ENCODE peak calls at places on chromosomes 16 and 17, in seven cellular contexts. K is colonic mucosa; F is progenitor cell of endocrine pancreas; H is left lung; G is CD4-positive, alpha-beta T cell; W is adrenal gland; E is HCT116. C is an unnamed sample.

GRCh38 chr17:52134641-52135040 is 23.9 kb downstream of the CA10 start:
- DNase-seq in K (no peak), F (no peak), H (no peak), G (no peak), W (no peak), E (no peak), C (no peak)

GRCh38 chr17:57946798-57947358 is 8.3 kb downstream of the CUEDC1 start:
- DNase-seq in K (peak; percentile 72), F (no peak), H (no peak), G (no peak), W (peak; percentile 81), E (no peak), C (peak; percentile 83)

GRCh38 chr17:76268015-76268749 is 3.0 kb downstream of the UBALD2 start:
- DNase-seq in K (peak; percentile 77), F (no peak), H (peak; percentile 94), G (peak; percentile 78), W (peak; percentile 82), E (no peak), C (peak; percentile 92)

GRCh38 chr16:68642436-68643064 is 2.6 kb upstream of the CDH3 start:
- DNase-seq in K (no peak), F (peak; percentile 33), H (peak; percentile 86), G (no peak), W (no peak), E (no peak), C (no peak)

GRCh38 chr17:1562178-1562643 is 381 bp downstream of the PITPNA start:
- DNase-seq in K (peak; percentile 41), F (peak; percentile 35), H (peak; percentile 92), G (no peak), W (no peak), E (no peak), C (peak; percentile 49)

GRCh38 chr16:426906-427249 is 1.4 kb downstream of the RAB11FIP3 start:
- DNase-seq in K (no peak), F (no peak), H (peak; percentile 69), G (no peak), W (no peak), E (no peak), C (no peak)

GRCh38 chr16:88502371-88502770 is 49.3 kb downstream of the ZFPM1 start:
- DNase-seq in K (no peak), F (no peak), H (no peak), G (no peak), W (no peak), E (no peak), C (no peak)

GRCh38 chr17:21689604-21690003 is 2.7 kb upstream of the KCNJ18 start:
- DNase-seq in K (no peak), F (no peak), H (peak; percentile 75), G (no peak), W (peak; percentile 78), E (peak; percentile 15), C (no peak)

GRCh38 chr17:63645775-63646491 is 23.7 kb downstream of the MAP3K3 start:
- DNase-seq in K (no peak), F (no peak), H (no peak), G (no peak), W (no peak), E (no peak), C (no peak)

GRCh38 chr16:64269756-64270155 is 852.1 kb downstream of the CDH11 start:
- DNase-seq in K (no peak), F (no peak), H (no peak), G (no peak), W (no peak), E (no peak), C (no peak)

GRCh38 chr16:21100447-21100846 is 50.2 kb downstream of the DNAH3 start:
- DNase-seq in K (no peak), F (no peak), H (no peak), G (no peak), W (no peak), E (peak; percentile 19), C (no peak)

GRCh38 chr16:66189951-66190350 is 176.5 kb upstream of the CDH5 start:
- DNase-seq in K (no peak), F (no peak), H (no peak), G (no peak), W (no peak), E (no peak), C (no peak)

GRCh38 chr17:17812211-17813054 is 24.4 kb downstream of the SREBF1 start:
- DNase-seq in K (peak; percentile 73), F (peak; percentile 89), H (peak; percentile 91), G (peak; percentile 61), W (peak; percentile 91), E (no peak), C (no peak)

GRCh38 chr16:16116841-16117240 is 106.5 kb downstream of the ABCC6 start:
- DNase-seq in K (no peak), F (no peak), H (no peak), G (no peak), W (no peak), E (no peak), C (no peak)

GRCh38 chr17:49543860-49544259 is 31.8 kb upstream of the NXPH3 start:
- DNase-seq in K (no peak), F (no peak), H (no peak), G (no peak), W (no peak), E (no peak), C (no peak)

GRCh38 chr17:51059781-51060180 is 60.9 kb downstream of the SPAG9 start:
- DNase-seq in K (no peak), F (no peak), H (no peak), G (no peak), W (no peak), E (no peak), C (no peak)

GRCh38 chr17:54906713-54907112 is 6.1 kb downstream of the TOM1L1 start:
- DNase-seq in K (no peak), F (no peak), H (no peak), G (no peak), W (no peak), E (no peak), C (no peak)

GRCh38 chr17:49443862-49444261 is 29.2 kb upstream of the PHB1 start:
- DNase-seq in K (no peak), F (no peak), H (no peak), G (no peak), W (no peak), E (no peak), C (no peak)

DNA sequence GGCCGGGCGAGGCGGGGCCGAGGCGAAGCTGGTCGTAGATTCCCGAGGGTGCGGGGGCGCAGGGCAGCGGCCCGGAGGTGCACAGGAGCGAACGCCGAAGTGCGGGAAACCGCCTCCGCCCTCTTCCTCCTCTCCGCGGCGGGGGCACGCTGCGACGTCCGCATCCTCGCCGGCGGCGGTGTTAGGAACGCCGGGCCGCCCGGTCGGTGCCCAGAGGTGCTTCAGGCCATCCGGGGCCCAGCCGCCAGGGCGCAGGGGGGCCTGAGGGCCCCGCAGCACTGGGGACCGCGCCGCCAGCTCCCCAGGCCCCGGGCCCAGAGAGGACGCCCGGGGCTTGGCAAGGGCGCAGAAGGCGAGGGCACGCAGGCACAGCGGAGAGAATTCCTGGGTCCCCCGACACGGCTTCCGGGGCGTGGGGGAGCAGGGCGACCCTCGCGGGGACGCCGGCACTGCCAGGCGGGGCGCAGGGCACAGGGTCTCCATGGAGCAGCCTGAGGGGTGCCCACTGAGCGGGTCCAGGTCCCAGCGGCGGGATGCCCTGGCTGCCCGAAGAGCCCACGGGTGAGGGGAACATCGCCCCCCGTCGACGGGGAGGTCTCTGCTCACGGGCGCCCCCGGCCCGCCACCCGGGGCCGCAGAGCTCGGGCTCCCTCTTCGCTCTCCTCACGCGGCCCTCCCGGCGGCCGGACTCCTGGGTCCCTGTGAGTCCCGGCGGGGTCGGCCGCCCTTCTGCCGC is 576 bp downstream of the EPOP start:
- DNase-seq in K (no peak), F (no peak), H (peak; percentile 88), G (peak; percentile 7), W (no peak), E (no peak), C (no peak)
- TF ChIP-seq CTCF in K (no peak), F (peak; percentile 35), H (no peak), G (no peak), W (no peak), E (peak; percentile 54), C (no peak)

GRCh38 chr17:14203392-14203791 is 33.3 kb downstream of the CDRT15 start:
- DNase-seq in K (no peak), F (no peak), H (no peak), G (peak; percentile 44), W (no peak), E (no peak), C (no peak)
- TF ChIP-seq CTCF in K (no peak), F (peak; percentile 35), H (no peak), G (peak; percentile 58), W (no peak), E (no peak), C (no peak)

DNA sequence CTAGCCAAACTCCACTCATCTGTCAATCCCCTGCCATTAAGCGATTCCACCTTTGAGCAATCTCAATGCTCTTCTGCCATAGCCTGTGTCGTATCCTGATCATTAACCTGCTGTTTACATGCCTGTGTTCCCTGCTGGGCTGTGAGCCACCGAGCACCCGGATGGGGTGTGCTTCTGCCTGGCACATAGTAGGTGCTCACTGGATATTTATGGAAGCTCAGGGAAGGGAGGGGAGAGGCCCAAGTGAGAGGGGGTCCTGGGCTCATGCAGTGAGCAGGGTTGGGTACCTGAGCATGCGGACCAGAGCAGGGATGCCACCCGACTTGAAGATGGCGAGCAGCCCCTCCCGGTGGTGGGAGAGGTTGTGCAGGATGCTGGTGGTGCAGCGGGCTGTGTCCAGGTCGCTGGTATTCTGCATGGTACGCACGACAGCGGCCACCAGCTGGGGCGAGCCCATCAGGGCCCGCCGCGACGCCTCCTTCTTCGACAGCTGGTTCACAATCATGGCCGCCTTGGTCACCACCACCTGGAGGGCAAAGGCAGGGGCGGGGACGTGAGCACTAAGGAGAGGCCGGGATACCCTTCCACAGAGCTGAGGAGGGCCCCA is 17.7 kb downstream of the JUP start:
- DNase-seq in K (no peak), F (no peak), H (no peak), G (no peak), W (no peak), E (no peak), C (no peak)
- TF ChIP-seq CTCF in K (no peak), F (no peak), H (no peak), G (no peak), W (no peak), E (no peak), C (no peak)

GRCh38 chr17:74785096-74785980 is 9.2 kb upstream of the NAT9 start:
- DNase-seq in K (no peak), F (no peak), H (no peak), G (no peak), W (no peak), E (no peak), C (no peak)
- TF ChIP-seq CTCF in K (no peak), F (no peak), H (no peak), G (no peak), W (no peak), E (no peak), C (peak; percentile 23)

DNA sequence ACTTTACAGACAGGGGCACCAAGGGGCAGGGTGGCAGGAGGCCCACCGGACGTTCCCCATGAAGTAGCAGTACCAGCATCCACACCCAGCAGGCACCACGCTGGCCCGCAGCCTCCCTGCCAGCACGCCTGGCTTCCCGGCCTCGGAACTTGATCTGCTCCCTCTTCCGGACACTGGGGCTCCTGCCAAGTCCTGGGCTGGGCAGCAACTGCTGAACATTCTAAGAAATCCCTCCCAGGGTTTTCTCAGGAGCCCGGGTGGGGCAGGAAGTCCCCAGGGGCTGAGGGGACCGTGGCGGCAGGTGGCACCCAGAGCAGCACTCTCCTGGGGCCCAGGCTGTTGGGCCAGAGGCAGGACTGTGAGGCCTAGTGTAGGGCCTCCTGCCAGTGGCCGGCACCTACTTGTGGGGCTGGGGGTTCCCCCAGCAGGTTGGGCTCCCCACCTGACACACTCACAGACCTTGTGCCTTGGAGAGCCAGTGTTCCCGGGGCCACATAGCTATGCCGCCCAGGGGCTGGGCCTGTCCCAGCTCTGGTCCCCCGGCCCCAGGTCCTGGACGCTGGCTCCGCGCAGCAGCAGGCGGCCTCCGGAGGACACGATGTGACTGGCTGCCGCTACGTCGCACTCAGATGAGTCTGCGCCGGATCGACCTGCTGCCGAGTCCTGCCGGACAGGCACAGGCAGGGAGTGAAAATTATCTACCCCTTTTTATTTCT is 86.2 kb upstream of the CBX4 start:
- DNase-seq in K (peak; percentile 86), F (no peak), H (peak; percentile 89), G (no peak), W (peak; percentile 78), E (no peak), C (no peak)
- TF ChIP-seq CTCF in K (no peak), F (no peak), H (no peak), G (no peak), W (no peak), E (no peak), C (no peak)